ENCODE peak calls at places on chromosomes 6 and 20, in seven cellular contexts. One of them, this sample, is unnamed.

GRCh38 chr6:167475947-167476346 is 151.1 kb downstream of the TTLL2 start:
- DNase-seq in ELR: no peak
- DNase-seq in NCI-H1105: no peak
- DNase-seq in H54: no peak
- DNase-seq in hypothalamus: no peak
- DNase-seq in NT2/D1: peak; percentile 33
- DNase-seq in GM12891: no peak
- DNase-seq in this sample: no peak

GRCh38 chr20:36677422-36677771 is 31.4 kb upstream of the SLA2 start:
- DNase-seq in ELR: no peak
- DNase-seq in NCI-H1105: no peak
- DNase-seq in H54: no peak
- DNase-seq in hypothalamus: no peak
- DNase-seq in NT2/D1: no peak
- DNase-seq in GM12891: no peak
- DNase-seq in this sample: no peak

GRCh38 chr6:45419574-45420082 is 41.9 kb upstream of the SUPT3H start:
- DNase-seq in ELR: peak; percentile 61
- DNase-seq in NCI-H1105: peak; percentile 50
- DNase-seq in H54: no peak
- DNase-seq in hypothalamus: peak; percentile 11
- DNase-seq in NT2/D1: no peak
- DNase-seq in GM12891: no peak
- DNase-seq in this sample: peak; percentile 63

GRCh38 chr6:6131492-6132109 is 124.9 kb upstream of the NRN1 start:
- DNase-seq in ELR: peak; percentile 17
- DNase-seq in NCI-H1105: no peak
- DNase-seq in H54: peak; percentile 9
- DNase-seq in hypothalamus: no peak
- DNase-seq in NT2/D1: peak; percentile 25
- DNase-seq in GM12891: peak; percentile 10
- DNase-seq in this sample: no peak

GRCh38 chr6:149888113-149888512 is 9.8 kb downstream of the RAET1E start:
- DNase-seq in ELR: no peak
- DNase-seq in NCI-H1105: no peak
- DNase-seq in H54: no peak
- DNase-seq in hypothalamus: no peak
- DNase-seq in NT2/D1: no peak
- DNase-seq in GM12891: no peak
- DNase-seq in this sample: no peak

GRCh38 chr6:146420255-146420654 is 123.4 kb upstream of the RAB32 start:
- DNase-seq in ELR: no peak
- DNase-seq in NCI-H1105: no peak
- DNase-seq in H54: no peak
- DNase-seq in hypothalamus: no peak
- DNase-seq in NT2/D1: no peak
- DNase-seq in GM12891: no peak
- DNase-seq in this sample: no peak

GRCh38 chr6:44228836-44229235 is 5.4 kb downstream of the SLC29A1 start:
- DNase-seq in ELR: no peak
- DNase-seq in NCI-H1105: no peak
- DNase-seq in H54: no peak
- DNase-seq in hypothalamus: no peak
- DNase-seq in NT2/D1: no peak
- DNase-seq in GM12891: no peak
- DNase-seq in this sample: no peak

GRCh38 chr6:82246802-82247633 is 526 bp downstream of the IBTK start:
- DNase-seq in ELR: peak; percentile 73
- DNase-seq in NCI-H1105: peak; percentile 46
- DNase-seq in H54: peak; percentile 30
- DNase-seq in hypothalamus: peak; percentile 71
- DNase-seq in NT2/D1: no peak
- DNase-seq in GM12891: no peak
- DNase-seq in this sample: peak; percentile 35

GRCh38 chr6:32854376-32855178 is 585 bp downstream of the PSMB9 start:
- DNase-seq in ELR: peak; percentile 64
- DNase-seq in NCI-H1105: no peak
- DNase-seq in H54: peak; percentile 24
- DNase-seq in hypothalamus: no peak
- DNase-seq in NT2/D1: no peak
- DNase-seq in GM12891: peak; percentile 46
- DNase-seq in this sample: no peak

GRCh38 chr20:19453781-19454310 is 241.4 kb downstream of the SLC24A3 start:
- DNase-seq in ELR: no peak
- DNase-seq in NCI-H1105: no peak
- DNase-seq in H54: no peak
- DNase-seq in hypothalamus: no peak
- DNase-seq in NT2/D1: no peak
- DNase-seq in GM12891: no peak
- DNase-seq in this sample: no peak

GRCh38 chr6:139325003-139325600 is 33.3 kb upstream of the TXLNB start:
- DNase-seq in ELR: no peak
- DNase-seq in NCI-H1105: no peak
- DNase-seq in H54: no peak
- DNase-seq in hypothalamus: no peak
- DNase-seq in NT2/D1: no peak
- DNase-seq in GM12891: no peak
- DNase-seq in this sample: no peak

GRCh38 chr6:94127716-94128115 is 708.4 kb upstream of the EPHA7 start:
- DNase-seq in ELR: no peak
- DNase-seq in NCI-H1105: no peak
- DNase-seq in H54: no peak
- DNase-seq in hypothalamus: no peak
- DNase-seq in NT2/D1: no peak
- DNase-seq in GM12891: no peak
- DNase-seq in this sample: no peak

GRCh38 chr20:8218861-8219260 is 86.8 kb downstream of the PLCB1 start:
- DNase-seq in ELR: peak; percentile 57
- DNase-seq in NCI-H1105: no peak
- DNase-seq in H54: no peak
- DNase-seq in hypothalamus: no peak
- DNase-seq in NT2/D1: no peak
- DNase-seq in GM12891: no peak
- DNase-seq in this sample: peak; percentile 62

GRCh38 chr20:3221398-3222226 is 12.3 kb downstream of the ITPA start:
- DNase-seq in ELR: no peak
- DNase-seq in NCI-H1105: no peak
- DNase-seq in H54: no peak
- DNase-seq in hypothalamus: no peak
- DNase-seq in NT2/D1: no peak
- DNase-seq in GM12891: no peak
- DNase-seq in this sample: peak; percentile 24

GRCh38 chr20:51062065-51062464 is 39.2 kb upstream of the KCNG1 start:
- DNase-seq in ELR: peak; percentile 33
- DNase-seq in NCI-H1105: no peak
- DNase-seq in H54: no peak
- DNase-seq in hypothalamus: no peak
- DNase-seq in NT2/D1: no peak
- DNase-seq in GM12891: no peak
- DNase-seq in this sample: no peak

GRCh38 chr6:113879186-113880096 is 22.3 kb downstream of the MARCKS start:
- DNase-seq in ELR: peak; percentile 78
- DNase-seq in NCI-H1105: peak; percentile 62
- DNase-seq in H54: no peak
- DNase-seq in hypothalamus: peak; percentile 7
- DNase-seq in NT2/D1: no peak
- DNase-seq in GM12891: no peak
- DNase-seq in this sample: peak; percentile 80

GRCh38 chr20:58081842-58082241 is 146.6 kb downstream of the ANKRD60 start:
- DNase-seq in ELR: peak; percentile 71
- DNase-seq in NCI-H1105: no peak
- DNase-seq in H54: peak; percentile 43
- DNase-seq in hypothalamus: no peak
- DNase-seq in NT2/D1: no peak
- DNase-seq in GM12891: no peak
- DNase-seq in this sample: no peak

GRCh38 chr6:5275497-5275896 is 14.2 kb downstream of the FARS2 start:
- DNase-seq in ELR: peak; percentile 25
- DNase-seq in NCI-H1105: no peak
- DNase-seq in H54: no peak
- DNase-seq in hypothalamus: no peak
- DNase-seq in NT2/D1: no peak
- DNase-seq in GM12891: no peak
- DNase-seq in this sample: no peak

GRCh38 chr6:88157106-88157505 is 9.0 kb downstream of the CNR1 start:
- DNase-seq in ELR: peak; percentile 2
- DNase-seq in NCI-H1105: no peak
- DNase-seq in H54: no peak
- DNase-seq in hypothalamus: no peak
- DNase-seq in NT2/D1: no peak
- DNase-seq in GM12891: no peak
- DNase-seq in this sample: no peak

GRCh38 chr20:63087236-63087871 is 80.6 kb upstream of the BHLHE23 start:
- DNase-seq in ELR: no peak
- DNase-seq in NCI-H1105: no peak
- DNase-seq in H54: no peak
- DNase-seq in hypothalamus: no peak
- DNase-seq in NT2/D1: no peak
- DNase-seq in GM12891: no peak
- DNase-seq in this sample: no peak

GRCh38 chr6:96086745-96087144 is 71.0 kb downstream of the FUT9 start:
- DNase-seq in ELR: no peak
- DNase-seq in NCI-H1105: no peak
- DNase-seq in H54: no peak
- DNase-seq in hypothalamus: no peak
- DNase-seq in NT2/D1: no peak
- DNase-seq in GM12891: no peak
- DNase-seq in this sample: no peak

GRCh38 chr6:132733814-132734213 is 20.0 kb upstream of the VNN1 start:
- DNase-seq in ELR: no peak
- DNase-seq in NCI-H1105: no peak
- DNase-seq in H54: no peak
- DNase-seq in hypothalamus: no peak
- DNase-seq in NT2/D1: no peak
- DNase-seq in GM12891: no peak
- DNase-seq in this sample: no peak

GRCh38 chr20:46243707-46244628 is 64.3 kb downstream of the CDH22 start:
- DNase-seq in ELR: peak; percentile 46
- DNase-seq in NCI-H1105: no peak
- DNase-seq in H54: peak; percentile 70
- DNase-seq in hypothalamus: no peak
- DNase-seq in NT2/D1: no peak
- DNase-seq in GM12891: no peak
- DNase-seq in this sample: no peak

GRCh38 chr6:140921366-140922226 is 1211.1 kb upstream of the GJE1 start:
- DNase-seq in ELR: peak; percentile 87
- DNase-seq in NCI-H1105: no peak
- DNase-seq in H54: peak; percentile 2
- DNase-seq in hypothalamus: no peak
- DNase-seq in NT2/D1: peak; percentile 3
- DNase-seq in GM12891: no peak
- DNase-seq in this sample: peak; percentile 92

GRCh38 chr6:159984268-159984786 is 15.4 kb downstream of the IGF2R start:
- DNase-seq in ELR: peak; percentile 100
- DNase-seq in NCI-H1105: no peak
- DNase-seq in H54: no peak
- DNase-seq in hypothalamus: no peak
- DNase-seq in NT2/D1: no peak
- DNase-seq in GM12891: no peak
- DNase-seq in this sample: no peak

GRCh38 chr6:169564453-169565240 is 137.2 kb downstream of the WDR27 start:
- DNase-seq in ELR: no peak
- DNase-seq in NCI-H1105: no peak
- DNase-seq in H54: no peak
- DNase-seq in hypothalamus: no peak
- DNase-seq in NT2/D1: no peak
- DNase-seq in GM12891: no peak
- DNase-seq in this sample: no peak

GRCh38 chr20:53003420-53003819 is 31.3 kb downstream of the TSHZ2 start:
- DNase-seq in ELR: no peak
- DNase-seq in NCI-H1105: peak; percentile 70
- DNase-seq in H54: no peak
- DNase-seq in hypothalamus: no peak
- DNase-seq in NT2/D1: no peak
- DNase-seq in GM12891: no peak
- DNase-seq in this sample: peak; percentile 93

GRCh38 chr6:99746261-99746895 is 139.7 kb downstream of the PRDM13 start:
- DNase-seq in ELR: peak; percentile 74
- DNase-seq in NCI-H1105: peak; percentile 75
- DNase-seq in H54: peak; percentile 3
- DNase-seq in hypothalamus: no peak
- DNase-seq in NT2/D1: peak; percentile 35
- DNase-seq in GM12891: no peak
- DNase-seq in this sample: peak; percentile 52

GRCh38 chr6:45787384-45787783 is 228.3 kb downstream of the CLIC5 start:
- DNase-seq in ELR: no peak
- DNase-seq in NCI-H1105: no peak
- DNase-seq in H54: no peak
- DNase-seq in hypothalamus: no peak
- DNase-seq in NT2/D1: no peak
- DNase-seq in GM12891: no peak
- DNase-seq in this sample: no peak